ENCODE peak calls at places on chromosomes 3 and 15, in nine cellular contexts. W is foreskin fibroblast, G is AG10803, K is IMR-90, R is progenitor cell of endocrine pancreas, E is HFF-Myc, A is AG09319, H is bronchial epithelial cell, M is Panc1. S is an unnamed sample.

GRCh38 chr3:71066849-71067261 is 516.7 kb downstream of the FOXP1 start:
- DNase-seq in W (peak), E (no peak), M (no peak), K (peak), G (peak), A (no peak), R (no peak), H (peak), S (no peak)

GRCh38 chr3:183489455-183490210 is 61.2 kb upstream of the MCF2L2 start:
- DNase-seq in R (no peak), A (no peak), H (peak), W (peak), M (no peak), K (peak), G (peak), E (no peak), S (no peak)

GRCh38 chr15:73897441-73898261 is 24.3 kb downstream of the TBC1D21 start:
- DNase-seq in E (peak), W (peak), K (peak), A (peak), H (peak), M (no peak), G (peak), R (no peak), S (peak)

GRCh38 chr3:14377838-14378169 is 24.6 kb upstream of the SLC6A6 start:
- DNase-seq in R (no peak), G (no peak), E (no peak), A (no peak), M (no peak), H (no peak), K (no peak), W (no peak), S (no peak)

GRCh38 chr3:187207062-187207461 is 9.8 kb downstream of the RTP1 start:
- DNase-seq in E (no peak), K (no peak), H (no peak), A (no peak), W (no peak), G (no peak), R (no peak), M (no peak), S (no peak)

GRCh38 chr3:87175662-87176230 is 51.4 kb upstream of the CHMP2B start:
- DNase-seq in M (no peak), K (no peak), W (peak), R (no peak), H (no peak), A (no peak), E (no peak), G (no peak), S (no peak)

GRCh38 chr3:126866175-126866759 is 116.6 kb upstream of the PLXNA1 start:
- DNase-seq in K (no peak), E (no peak), G (no peak), A (no peak), W (no peak), R (no peak), M (no peak), H (no peak), S (no peak)

GRCh38 chr15:79777916-79778315 is 118.9 kb downstream of the MTHFS start:
- DNase-seq in G (no peak), M (no peak), W (no peak), A (no peak), R (no peak), H (no peak), K (no peak), E (no peak), S (no peak)

GRCh38 chr3:66469220-66469640 is 31.6 kb downstream of the LRIG1 start:
- DNase-seq in R (no peak), K (peak), G (no peak), E (no peak), M (no peak), A (no peak), W (no peak), H (peak), S (no peak)

GRCh38 chr3:184568918-184569829 is 7.6 kb downstream of the EPHB3 start:
- DNase-seq in W (peak), A (peak), E (peak), G (peak), R (no peak), K (peak), H (peak), M (no peak), S (peak)

GRCh38 chr15:42939841-42940240 is 19.3 kb upstream of the TTBK2 start:
- DNase-seq in K (no peak), G (no peak), A (no peak), H (no peak), W (no peak), M (no peak), R (no peak), E (no peak), S (no peak)

GRCh38 chr15:42937143-42937542 is 16.6 kb upstream of the TTBK2 start:
- DNase-seq in A (no peak), R (no peak), G (no peak), M (no peak), K (no peak), W (no peak), E (no peak), H (no peak), S (no peak)

GRCh38 chr15:42940527-42940926 is 19.9 kb upstream of the TTBK2 start:
- DNase-seq in K (no peak), A (no peak), G (no peak), H (no peak), R (no peak), E (no peak), W (no peak), M (no peak), S (no peak)
- TF ChIP-seq CTCF in K (no peak), A (no peak), G (no peak), H (no peak), R (no peak), E (no peak), W (no peak), M (no peak), S (no peak)

GRCh38 chr3:15601399-15602145 is at the start of the genes BTD and HACL1:
- DNase-seq in H (peak), K (peak), E (peak), A (peak), W (peak), M (peak), R (peak), G (peak), S (peak)
- TF ChIP-seq CTCF in H (peak), K (peak), E (peak), A (peak), W (no peak), M (no peak), R (peak), G (peak), S (no peak)

GRCh38 chr3:56468184-56469106 is at the start of gene ERC2:
- DNase-seq in M (no peak), W (peak), E (no peak), R (peak), H (peak), K (no peak), G (peak), A (peak), S (no peak)
- TF ChIP-seq CTCF in M (peak), W (no peak), E (peak), R (peak), H (peak), K (no peak), G (no peak), A (no peak), S (peak)

DNA sequence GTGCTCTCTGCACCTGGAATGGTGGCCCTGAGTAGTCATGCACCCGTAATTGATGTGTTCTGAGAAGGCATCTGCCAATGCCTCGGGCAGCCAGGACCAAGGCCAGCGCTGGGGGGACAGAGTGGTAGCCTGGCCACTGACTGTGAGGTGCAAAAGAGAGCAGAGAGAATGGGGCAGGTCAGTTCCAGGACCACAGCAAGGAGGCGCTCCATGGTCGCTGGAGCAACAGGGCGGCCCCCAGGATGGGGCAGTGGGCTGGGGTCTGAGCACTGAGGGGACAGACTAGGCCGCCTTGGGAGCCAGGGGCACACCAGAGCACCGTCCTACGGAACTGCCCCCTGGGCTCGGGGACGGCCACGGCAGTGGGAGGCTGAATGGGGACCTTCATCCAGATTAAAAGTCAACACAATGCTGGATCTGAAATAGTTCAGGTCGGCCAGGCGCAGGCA is 48.3 kb upstream of the IQSEC1 start:
- DNase-seq in H (no peak), M (no peak), A (no peak), W (no peak), R (no peak), K (no peak), G (no peak), E (no peak), S (no peak)
- TF ChIP-seq CTCF in H (no peak), M (no peak), A (no peak), W (no peak), R (no peak), K (no peak), G (no peak), E (no peak), S (no peak)

DNA sequence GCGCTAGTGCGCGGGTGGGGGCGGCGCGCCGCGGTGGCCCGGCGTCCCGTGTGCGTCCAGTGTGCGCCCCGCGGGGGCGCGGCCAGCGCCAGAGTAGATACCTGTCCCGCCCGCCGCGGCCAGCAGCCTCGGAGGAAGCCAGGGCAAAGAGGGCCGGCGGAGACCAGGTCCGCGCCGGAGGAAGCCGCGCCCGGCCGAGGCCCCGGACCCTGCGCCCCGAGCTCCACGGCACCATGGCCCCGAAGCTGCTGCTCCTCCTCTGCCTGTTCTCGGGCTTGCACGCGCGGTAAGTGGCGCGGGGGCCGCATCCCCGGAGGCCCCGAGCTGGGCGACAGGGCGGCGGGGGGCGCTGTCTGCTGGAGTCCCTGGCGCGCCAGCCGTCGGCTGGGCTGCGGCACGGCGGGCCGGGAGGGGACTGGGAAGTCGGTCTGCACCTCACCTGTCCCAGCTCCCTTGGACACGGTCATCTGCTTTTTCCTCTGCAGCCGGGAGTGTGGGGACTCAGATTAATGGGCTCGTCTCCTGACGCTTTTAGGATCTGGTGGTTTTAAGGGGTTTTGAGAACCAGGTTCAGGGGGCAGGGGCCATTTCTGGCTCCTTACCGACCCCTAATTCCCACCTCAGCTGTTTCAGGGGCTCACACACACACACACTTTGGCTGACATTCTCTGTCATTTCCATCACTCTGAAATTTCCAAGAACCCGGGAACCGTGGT is 480 bp downstream of the GABRG3 start:
- DNase-seq in H (no peak), K (no peak), E (no peak), W (no peak), M (no peak), R (peak), G (no peak), A (no peak), S (no peak)
- TF ChIP-seq CTCF in H (no peak), K (no peak), E (no peak), W (no peak), M (no peak), R (peak), G (no peak), A (no peak), S (no peak)

GRCh38 chr15:41578736-41579383 is 19.8 kb downstream of the TYRO3 start:
- DNase-seq in M (no peak), E (no peak), G (no peak), W (no peak), K (no peak), R (no peak), A (no peak), H (no peak), S (no peak)

GRCh38 chr15:41583795-41584194 is 24.8 kb downstream of the TYRO3 start:
- DNase-seq in H (no peak), M (no peak), E (no peak), K (no peak), R (no peak), W (no peak), G (no peak), A (no peak), S (no peak)

GRCh38 chr15:41577863-41578735 is 19.1 kb downstream of the TYRO3 start:
- DNase-seq in E (no peak), W (no peak), H (no peak), G (no peak), K (no peak), M (no peak), A (no peak), R (no peak), S (no peak)

GRCh38 chr15:41584636-41585139 is 25.7 kb downstream of the TYRO3 start:
- DNase-seq in A (no peak), H (no peak), R (no peak), E (no peak), W (no peak), M (no peak), K (no peak), G (no peak), S (no peak)

GRCh38 chr15:41581110-41581509 is 22.1 kb downstream of the TYRO3 start:
- DNase-seq in E (no peak), R (no peak), W (peak), M (no peak), G (no peak), H (peak), K (no peak), A (no peak), S (no peak)
- TF ChIP-seq CTCF in E (peak), R (peak), W (peak), M (no peak), G (peak), H (peak), K (peak), A (no peak), S (no peak)

GRCh38 chr3:61371123-61371522 is 119.9 kb upstream of the FHIT start:
- DNase-seq in R (no peak), M (no peak), A (no peak), K (no peak), H (peak), G (no peak), W (no peak), E (no peak), S (no peak)
- TF ChIP-seq CTCF in R (peak), M (peak), A (peak), K (peak), H (no peak), G (peak), W (peak), E (peak), S (peak)

GRCh38 chr3:51386159-51386851 is 1.2 kb downstream of the MANF start:
- DNase-seq in G (no peak), K (no peak), M (no peak), W (no peak), A (no peak), R (no peak), H (no peak), E (no peak), S (no peak)
- TF ChIP-seq CTCF in G (peak), K (no peak), M (no peak), W (no peak), A (no peak), R (no peak), H (no peak), E (no peak), S (no peak)

GRCh38 chr15:45641374-45641778 is 6.5 kb downstream of the SQOR start:
- DNase-seq in A (peak), W (peak), G (peak), H (peak), R (no peak), E (no peak), M (no peak), K (peak), S (no peak)
- TF ChIP-seq CTCF in A (no peak), W (no peak), G (peak), H (peak), R (no peak), E (no peak), M (no peak), K (peak), S (no peak)

GRCh38 chr15:65086680-65087111 is 10.2 kb downstream of the KBTBD13 start:
- DNase-seq in E (no peak), G (no peak), R (no peak), H (peak), W (no peak), A (no peak), K (no peak), M (no peak), S (no peak)
- TF ChIP-seq CTCF in E (no peak), G (peak), R (no peak), H (peak), W (no peak), A (no peak), K (peak), M (no peak), S (no peak)